ENCODE peak calls at places on chromosome 12, in six cellular contexts. L is right cardiac atrium; Z is neuronal stem cell; G is spleen; W is CD8-positive, alpha-beta memory T cell; M is tibial artery. F is an unnamed sample.

GRCh38 chr12:67338426-67338825 is 69.3 kb downstream of the CAND1 start:
- DNase-seq in L (no peak), Z (no peak), G (no peak), W (no peak), M (no peak), F (no peak)

GRCh38 chr12:4143909-4144308 is 129.7 kb upstream of the CCND2 start:
- DNase-seq in L (no peak), Z (no peak), G (no peak), W (no peak), M (no peak), F (no peak)

GRCh38 chr12:133174901-133175300 is 6.4 kb upstream of the ZNF268 start:
- DNase-seq in L (no peak), Z (no peak), G (no peak), W (no peak), M (no peak), F (no peak)

GRCh38 chr12:31303466-31303865 is 22.5 kb downstream of the SINHCAF start:
- DNase-seq in L (no peak), Z (no peak), G (no peak), W (no peak), M (no peak), F (no peak)

GRCh38 chr12:128323526-128323925 is 56.6 kb downstream of the TMEM132C start:
- DNase-seq in L (no peak), Z (no peak), G (no peak), W (no peak), M (no peak), F (no peak)

GRCh38 chr12:31651893-31652521 is 7.5 kb upstream of the ETFBKMT start:
- DNase-seq in L (no peak), Z (no peak), G (no peak), W (no peak), M (no peak), F (no peak)

GRCh38 chr12:114480309-114481199 is 74.6 kb upstream of the TBX5 start:
- DNase-seq in L (no peak), Z (no peak), G (no peak), W (no peak), M (no peak), F (no peak)

GRCh38 chr12:118060301-118061010 is 523 bp downstream of the WSB2 start:
- DNase-seq in L (peak), Z (no peak), G (peak), W (peak), M (peak), F (peak)

GRCh38 chr12:113359133-113359938 is 949 bp downstream of the PLBD2 start:
- DNase-seq in L (peak), Z (no peak), G (no peak), W (no peak), M (peak), F (peak)

GRCh38 chr12:43551271-43551970 is 582 bp downstream of the ADAMTS20 start:
- DNase-seq in L (peak), Z (peak), G (peak), W (no peak), M (no peak), F (no peak)

GRCh38 chr12:97167598-97167997 is 260.5 kb downstream of the NEDD1 start:
- DNase-seq in L (no peak), Z (no peak), G (no peak), W (no peak), M (no peak), F (no peak)

GRCh38 chr12:56469007-56469930 is 891 bp downstream of the SPRYD4 start:
- DNase-seq in L (peak), Z (no peak), G (peak), W (no peak), M (no peak), F (no peak)

GRCh38 chr12:3490848-3491382 is at the start of gene PRMT8:
- DNase-seq in L (no peak), Z (peak), G (no peak), W (no peak), M (no peak), F (no peak)

GRCh38 chr12:1630827-1631591 is 2.0 kb downstream of the WNT5B start:
- DNase-seq in L (peak), Z (no peak), G (no peak), W (no peak), M (no peak), F (no peak)

GRCh38 chr12:9776795-9777194 is 16.1 kb upstream of the CD69 start:
- DNase-seq in L (no peak), Z (no peak), G (no peak), W (no peak), M (no peak), F (no peak)

GRCh38 chr12:109743076-109743910 is 29.7 kb downstream of the FAM222A start:
- DNase-seq in L (peak), Z (no peak), G (peak), W (no peak), M (peak), F (no peak)

GRCh38 chr12:122669397-122670070 is 33.6 kb downstream of the HCAR2 start:
- DNase-seq in L (no peak), Z (no peak), G (no peak), W (no peak), M (no peak), F (no peak)

GRCh38 chr12:6694701-6695100 is 5.5 kb upstream of the ZNF384 start:
- DNase-seq in L (no peak), Z (no peak), G (peak), W (no peak), M (no peak), F (no peak)

GRCh38 chr12:96500686-96501085 is 11.3 kb downstream of the CFAP54 start:
- DNase-seq in L (no peak), Z (no peak), G (no peak), W (no peak), M (no peak), F (no peak)

GRCh38 chr12:14157129-14157747 is 175.8 kb upstream of the GRIN2B start:
- DNase-seq in L (no peak), Z (no peak), G (no peak), W (no peak), M (no peak), F (no peak)

GRCh38 chr12:67649165-67650126 is 901 bp downstream of the DYRK2 start:
- DNase-seq in L (peak), Z (no peak), G (peak), W (peak), M (peak), F (peak)

GRCh38 chr12:34206061-34206785 is 183.9 kb downstream of the ALG10 start:
- DNase-seq in L (no peak), Z (no peak), G (no peak), W (no peak), M (no peak), F (no peak)
- H3K27ac ChIP-seq in L (no peak), Z (no peak), G (no peak), W (no peak), M (no peak), F (no peak)

DNA sequence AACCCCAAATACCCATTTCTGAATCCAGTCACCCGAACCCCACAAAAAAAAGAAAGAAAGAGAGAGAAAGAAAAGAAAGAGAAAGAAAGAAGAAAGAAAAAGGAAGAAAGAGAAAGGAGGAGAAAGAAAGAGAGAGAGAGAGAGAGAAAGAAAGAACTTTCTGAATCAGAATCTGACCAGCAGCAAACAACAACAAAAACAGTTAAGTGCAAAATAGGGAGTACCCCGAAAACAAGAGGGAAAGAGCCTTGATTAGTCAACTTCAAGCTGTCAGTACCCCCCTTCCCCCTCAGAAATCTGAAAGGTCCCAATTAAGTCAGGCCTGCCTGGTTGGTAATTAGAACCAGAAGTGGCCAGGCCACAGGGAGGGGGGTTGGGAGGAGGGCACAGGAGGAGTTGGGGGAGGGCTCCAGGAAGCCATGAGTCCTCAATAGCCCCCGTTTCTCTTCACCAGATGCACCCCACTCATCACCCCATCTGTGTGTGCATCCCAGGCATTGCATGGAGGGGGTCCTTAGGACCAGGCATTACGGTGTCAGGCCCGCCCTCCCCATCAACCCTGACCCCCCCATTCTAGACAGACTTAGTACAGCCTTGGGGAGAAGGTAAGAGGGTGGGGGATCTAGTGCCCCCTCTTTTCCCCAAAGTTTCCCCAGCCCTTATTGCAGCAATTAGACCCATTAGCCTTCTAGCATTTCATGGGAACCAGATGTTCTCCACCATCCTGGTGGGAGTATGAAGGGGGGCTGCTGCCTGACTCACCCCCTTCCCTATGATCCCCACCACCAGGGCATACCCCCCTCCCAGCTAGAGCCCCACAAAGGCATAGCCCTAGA is 9.6 kb downstream of the RARG start:
- DNase-seq in L (peak), Z (no peak), G (peak), W (no peak), M (peak), F (no peak)
- H3K27ac ChIP-seq in L (peak), Z (peak), G (peak), W (peak), M (peak), F (peak)

GRCh38 chr12:94615284-94616216 is 34.8 kb downstream of the TMCC3 start:
- DNase-seq in L (peak), Z (no peak), G (no peak), W (no peak), M (no peak), F (peak)
- H3K27ac ChIP-seq in L (peak), Z (peak), G (no peak), W (no peak), M (no peak), F (peak)

DNA sequence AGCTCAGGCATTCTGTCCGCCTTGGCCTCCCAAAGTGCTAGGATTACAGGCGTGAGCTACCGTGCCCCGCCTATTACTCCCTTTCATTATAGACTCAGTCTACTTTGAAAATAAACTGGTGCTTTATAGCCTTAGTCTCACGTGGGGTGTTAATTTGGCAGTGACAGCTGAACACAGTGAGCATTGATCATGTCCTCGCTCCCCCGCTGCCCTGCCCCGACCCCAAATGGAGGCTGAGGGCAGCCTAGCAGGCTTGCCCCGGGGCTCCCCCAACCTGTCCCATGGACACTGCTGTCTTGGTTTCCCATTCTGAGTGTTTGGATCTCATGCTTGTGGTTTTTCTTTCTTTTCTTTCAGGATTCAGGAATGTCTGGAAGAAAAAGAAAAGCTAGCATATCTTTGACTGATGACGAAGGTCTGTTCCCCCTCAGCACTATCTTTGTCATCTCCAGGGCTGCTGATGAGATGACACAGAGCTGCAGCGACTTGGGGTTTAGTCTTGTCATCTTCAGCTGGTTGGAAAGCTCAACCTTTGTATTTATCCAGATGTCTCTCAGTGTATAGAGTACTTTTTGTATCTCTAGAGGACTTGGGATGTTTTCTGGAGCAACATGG is 42.2 kb downstream of the EP400 start:
- DNase-seq in L (no peak), Z (no peak), G (no peak), W (no peak), M (no peak), F (no peak)
- H3K27ac ChIP-seq in L (no peak), Z (peak), G (no peak), W (no peak), M (no peak), F (no peak)

DNA sequence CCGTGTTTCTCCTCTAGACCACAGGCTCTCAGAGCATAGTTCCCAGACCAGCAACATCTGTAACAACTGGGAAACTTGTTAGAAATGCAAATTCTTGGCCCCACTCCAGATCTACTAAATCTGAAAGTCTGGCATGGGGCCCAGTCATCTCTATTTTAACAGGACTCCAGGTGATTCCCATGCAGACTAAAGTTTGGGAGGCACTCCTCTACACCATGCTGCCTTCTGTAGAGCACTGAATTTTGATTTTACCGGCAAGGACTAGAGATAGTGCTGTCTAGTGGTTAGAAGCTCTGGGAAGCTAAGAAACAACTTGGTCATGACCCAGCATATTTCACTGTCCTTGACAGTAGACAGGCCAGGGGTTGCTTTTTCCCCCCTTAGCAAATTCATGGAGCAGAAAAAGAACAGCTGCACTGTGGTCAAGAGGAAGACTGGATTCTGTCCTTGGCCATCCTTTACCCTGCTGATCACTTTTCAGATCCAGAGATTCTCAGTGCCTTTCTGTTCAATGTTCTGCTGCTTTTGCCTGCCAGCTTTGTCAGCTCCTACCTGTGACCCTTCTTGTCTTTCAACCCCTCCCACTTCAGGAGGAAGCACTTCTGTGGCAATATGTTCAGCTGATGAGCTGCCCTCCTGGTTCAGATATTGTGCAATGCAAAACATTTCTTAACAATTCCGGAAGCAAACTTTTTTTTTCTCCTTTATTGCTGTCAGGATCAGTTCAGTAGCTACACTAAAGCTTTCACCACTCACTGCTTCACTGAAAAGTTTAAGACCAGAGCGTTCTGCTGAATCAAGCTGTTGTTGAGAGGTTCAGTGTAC is 133.8 kb upstream of the NUDT4 start:
- DNase-seq in L (no peak), Z (no peak), G (no peak), W (no peak), M (no peak), F (no peak)
- H3K27ac ChIP-seq in L (no peak), Z (no peak), G (peak), W (no peak), M (no peak), F (no peak)

GRCh38 chr12:29288031-29288430 is 92.9 kb downstream of the ERGIC2 start:
- DNase-seq in L (no peak), Z (no peak), G (no peak), W (no peak), M (no peak), F (no peak)

GRCh38 chr12:29282452-29282851 is 98.5 kb downstream of the ERGIC2 start:
- DNase-seq in L (no peak), Z (no peak), G (no peak), W (no peak), M (no peak), F (no peak)

GRCh38 chr12:29283969-29284368 is 97.0 kb downstream of the ERGIC2 start:
- DNase-seq in L (no peak), Z (no peak), G (no peak), W (no peak), M (no peak), F (no peak)

GRCh38 chr12:29287622-29288021 is 93.3 kb downstream of the ERGIC2 start:
- DNase-seq in L (no peak), Z (peak), G (no peak), W (no peak), M (no peak), F (no peak)

GRCh38 chr12:29286081-29286800 is 94.7 kb downstream of the ERGIC2 start:
- DNase-seq in L (no peak), Z (no peak), G (no peak), W (no peak), M (no peak), F (no peak)
- H3K27ac ChIP-seq in L (no peak), Z (no peak), G (no peak), W (no peak), M (no peak), F (no peak)

GRCh38 chr12:88166179-88166578 is 24.1 kb downstream of the TMTC3 start:
- DNase-seq in L (no peak), Z (no peak), G (no peak), W (no peak), M (no peak), F (no peak)

GRCh38 chr12:88163371-88163770 is 21.3 kb downstream of the TMTC3 start:
- DNase-seq in L (no peak), Z (no peak), G (no peak), W (no peak), M (no peak), F (no peak)

GRCh38 chr12:88172844-88173407 is 30.8 kb downstream of the TMTC3 start:
- DNase-seq in L (no peak), Z (no peak), G (no peak), W (no peak), M (no peak), F (no peak)

DNA sequence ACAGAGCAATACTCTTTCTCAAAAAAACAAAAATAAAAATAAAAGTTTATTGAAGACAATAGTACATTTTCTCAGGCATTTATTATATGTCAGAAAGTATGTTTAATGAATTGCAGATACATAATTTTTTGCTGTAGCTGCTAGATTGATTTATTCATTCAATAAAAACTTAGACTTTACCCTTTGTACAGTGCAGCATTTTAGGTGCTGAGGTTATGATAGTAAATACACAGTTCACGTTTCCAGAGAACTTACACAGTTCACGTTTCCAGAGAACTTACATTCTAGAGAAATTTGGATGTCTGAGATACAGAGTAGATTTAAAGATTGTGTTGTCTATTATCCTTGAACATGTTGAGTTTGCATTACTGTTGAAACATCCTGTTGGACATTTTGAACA is 25.3 kb downstream of the TMTC3 start:
- DNase-seq in L (no peak), Z (no peak), G (no peak), W (no peak), M (no peak), F (no peak)
- H3K27ac ChIP-seq in L (no peak), Z (no peak), G (no peak), W (no peak), M (no peak), F (no peak)

DNA sequence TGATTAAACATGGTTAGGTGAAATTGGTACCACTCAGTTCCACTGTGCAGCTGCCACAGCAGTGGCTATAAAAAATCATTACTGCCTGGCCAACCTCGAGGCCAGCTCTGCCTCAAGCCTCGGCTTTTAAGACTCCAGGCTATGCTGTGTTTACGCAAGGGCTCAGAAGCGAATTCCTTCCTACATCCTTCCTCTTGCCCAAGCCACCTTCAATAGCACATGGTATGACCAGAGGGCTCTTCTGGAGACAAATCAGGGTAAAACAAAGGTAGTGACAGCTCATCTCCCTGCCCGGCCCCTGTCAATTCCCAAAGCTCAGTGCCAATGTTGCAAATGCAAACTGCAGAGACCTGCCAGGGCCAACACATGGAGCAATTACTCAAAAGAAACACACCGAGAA is 31.9 kb downstream of the NUAK1 start:
- DNase-seq in L (no peak), Z (no peak), G (no peak), W (no peak), M (no peak), F (no peak)
- H3K27ac ChIP-seq in L (peak), Z (no peak), G (no peak), W (no peak), M (peak), F (peak)